ENCODE peak calls at places on chromosomes 1 and 21, in four cellular contexts. G, S, C and T are unnamed samples. For H3K4me1, the result is how much of the 10 kb centered on the place peaks cover.

GRCh38 chr1:91579658-91580228 is 79.1 kb downstream of the CDC7 start:
- DNase-seq in C (no peak), G (peak), S (no peak), T (no peak)

GRCh38 chr21:46159841-46160562 is 4.6 kb upstream of the FTCD start:
- DNase-seq in C (no peak), G (peak), S (no peak), T (no peak)

GRCh38 chr1:63054184-63054583 is 268.2 kb upstream of the FOXD3 start:
- DNase-seq in G (no peak), S (no peak), C (no peak), T (no peak)

GRCh38 chr1:10152709-10153284 is 57.6 kb upstream of the KIF1B start:
- DNase-seq in S (peak), G (no peak), C (peak), T (peak)

GRCh38 chr1:172823534-172823933 is 164.6 kb downstream of the FASLG start:
- DNase-seq in G (no peak), S (no peak), C (no peak), T (no peak)

GRCh38 chr1:37274896-37275631 is 199.3 kb upstream of the ZC3H12A start:
- DNase-seq in S (no peak), G (no peak), C (no peak), T (no peak)

GRCh38 chr1:118918940-118919259 is 69.2 kb downstream of the TBX15 start:
- DNase-seq in C (no peak), S (no peak), G (no peak), T (no peak)

GRCh38 chr1:27527223-27527856 is 37.4 kb upstream of the WASF2 start:
- DNase-seq in C (no peak), G (peak), S (no peak), T (peak)

GRCh38 chr1:218383051-218383450 is 37.9 kb downstream of the TGFB2 start:
- DNase-seq in S (no peak), G (no peak), C (no peak), T (no peak)

DNA sequence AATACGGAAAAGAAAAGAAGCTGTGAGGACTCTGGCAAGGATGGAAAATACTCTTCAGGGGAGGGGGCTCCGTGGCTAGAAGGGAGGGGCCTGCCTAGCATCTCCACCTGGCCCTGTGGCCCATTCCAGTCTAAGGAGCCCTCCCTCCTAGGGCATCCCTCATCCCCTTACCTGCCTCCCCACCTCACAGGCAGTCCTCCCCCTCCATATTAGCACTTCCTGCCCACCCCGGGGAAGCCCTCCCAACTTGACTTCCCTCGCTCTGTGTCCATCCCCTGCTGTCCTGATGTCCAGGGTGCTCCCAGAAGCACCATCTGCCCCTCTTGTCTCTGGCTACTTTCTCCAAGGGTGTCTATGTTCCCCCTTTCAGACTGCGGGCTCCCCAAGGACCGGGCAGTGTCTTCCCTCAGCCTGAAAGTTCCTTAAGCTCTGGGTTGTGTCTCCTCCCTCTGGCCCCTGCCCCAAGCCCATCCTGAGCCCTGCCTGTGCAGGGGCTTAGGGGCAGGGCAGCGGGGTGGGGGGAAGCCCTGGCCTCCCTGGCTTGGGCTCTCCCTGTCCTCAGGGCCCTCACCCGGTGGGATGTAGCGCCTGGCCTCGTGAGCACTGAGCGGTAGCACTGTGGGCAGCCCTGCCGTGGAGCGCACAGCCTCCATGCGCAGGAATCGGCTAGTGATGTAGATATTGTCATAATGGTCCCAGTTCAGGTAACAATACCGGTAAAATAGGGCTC is 3.9 kb downstream of the DCST2 start:
- DNase-seq in G (no peak), S (no peak), C (no peak), T (no peak)
- TF ChIP-seq POLR2AphosphoS5 in G (no peak), S (no peak), C (no peak), T (no peak)

GRCh38 chr1:6593810-6594209 is 8.9 kb downstream of the KLHL21 start:
- DNase-seq in G (no peak), C (no peak), S (no peak), T (no peak)
- H3K4me1 ChIP-seq in G (half or more), C (under half), S (under half), T (under half)

GRCh38 chr1:162688521-162688920 is 56.3 kb downstream of the DDR2 start:
- DNase-seq in S (no peak), C (no peak), G (peak), T (peak)
- TF ChIP-seq POLR2AphosphoS5 in S (no peak), C (no peak), G (peak), T (peak)

GRCh38 chr1:78833491-78833890 is 173.0 kb downstream of the ADGRL4 start:
- DNase-seq in G (no peak), C (peak), S (peak), T (no peak)

GRCh38 chr1:78839704-78840277 is 166.7 kb downstream of the ADGRL4 start:
- DNase-seq in S (peak), C (peak), G (no peak), T (no peak)

GRCh38 chr1:78834201-78834741 is 172.3 kb downstream of the ADGRL4 start:
- DNase-seq in G (no peak), C (no peak), S (no peak), T (no peak)

GRCh38 chr1:78840447-78841251 is 165.9 kb downstream of the ADGRL4 start:
- DNase-seq in C (no peak), S (no peak), G (no peak), T (no peak)

DNA sequence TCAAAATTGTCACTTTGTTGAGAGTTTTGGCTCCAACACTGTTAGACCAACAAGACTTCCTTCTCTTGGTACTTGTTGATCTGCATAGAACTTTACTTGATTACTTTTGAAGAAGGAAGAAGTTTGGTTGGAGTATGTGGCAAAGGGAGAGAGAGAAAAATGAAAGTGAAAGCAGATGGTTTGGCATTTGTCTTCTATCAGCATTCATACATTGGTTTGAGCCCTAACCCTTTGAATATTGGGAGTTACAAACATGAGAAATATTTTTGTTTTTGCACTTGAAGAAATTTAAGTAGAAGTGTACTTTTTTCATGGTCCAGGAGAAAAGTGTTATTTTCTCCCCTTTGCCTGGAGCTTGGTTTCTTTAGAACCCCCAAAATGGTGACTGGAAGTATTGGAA is 169.8 kb downstream of the ADGRL4 start:
- DNase-seq in G (no peak), C (no peak), S (no peak), T (no peak)
- H3K4me1 ChIP-seq in G (under half), C (under half), S (under half), T (under half)

DNA sequence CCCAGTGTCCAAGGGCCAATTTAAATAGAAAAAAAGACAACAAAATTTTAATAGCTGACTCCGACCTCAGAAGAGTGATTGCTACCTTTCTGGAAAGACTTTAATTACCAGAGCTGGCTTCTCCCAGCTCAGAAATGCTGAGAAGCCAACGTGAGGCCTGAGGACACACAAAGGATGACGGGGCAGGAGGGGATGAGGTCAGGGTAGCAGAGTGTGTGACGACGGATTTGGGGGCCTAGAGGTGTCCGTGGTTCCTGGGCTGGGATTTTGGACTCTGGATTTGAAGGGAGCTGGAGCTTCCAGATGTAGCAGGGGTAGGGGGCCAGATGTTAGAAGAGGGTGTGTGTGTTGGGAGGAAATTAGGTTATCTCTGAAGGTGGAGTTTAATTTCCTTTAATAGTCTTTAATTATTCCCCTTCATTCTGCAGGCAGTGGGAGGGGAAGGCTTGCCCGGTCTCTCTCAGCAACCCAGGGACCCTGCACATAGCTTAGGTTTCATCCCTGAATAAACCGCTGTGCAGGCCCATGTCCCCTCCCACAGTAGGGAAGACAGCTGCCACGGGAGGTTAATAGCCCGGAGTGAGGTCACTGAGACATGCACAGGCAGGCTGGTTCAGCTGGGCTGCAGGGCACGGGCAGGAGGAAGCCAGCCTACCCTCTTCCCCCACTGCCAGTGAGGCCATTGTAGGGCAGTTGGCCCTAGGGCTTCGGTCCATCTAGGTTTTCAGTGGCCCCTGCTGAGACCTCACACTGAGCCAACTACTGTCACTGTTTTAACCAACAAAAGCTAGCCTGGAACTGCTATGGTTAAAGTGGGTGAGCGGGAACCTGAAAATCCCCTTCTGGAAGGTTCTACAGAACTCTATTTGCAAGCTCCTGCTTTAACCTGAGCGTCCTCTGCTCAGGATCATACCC is 3.8 kb upstream of the PADI3 start:
- DNase-seq in C (no peak), G (no peak), S (no peak), T (no peak)
- TF ChIP-seq POLR2AphosphoS5 in C (no peak), G (no peak), S (no peak), T (no peak)

GRCh38 chr1:95118019-95118499 is 904 bp downstream of the TLCD4 start:
- DNase-seq in S (no peak), C (no peak), G (no peak), T (peak)
- H3K4me1 ChIP-seq in S (under half), C (under half), G (under half), T (under half)

GRCh38 chr1:223720987-223721591 is 8.8 kb downstream of the CAPN2 start:
- DNase-seq in S (no peak), G (no peak), C (no peak), T (peak)
- TF ChIP-seq POLR2AphosphoS5 in S (no peak), G (no peak), C (no peak), T (peak)

GRCh38 chr1:246580497-246581047 is 14.3 kb downstream of the CNST start:
- DNase-seq in S (no peak), G (no peak), C (no peak), T (peak)
- H3K4me1 ChIP-seq in S (under half), G (half or more), C (under half), T (half or more)

GRCh38 chr1:1260843-1261560 is 12.7 kb downstream of the UBE2J2 start:
- DNase-seq in C (no peak), G (no peak), S (no peak), T (no peak)
- TF ChIP-seq POLR2AphosphoS5 in C (no peak), G (no peak), S (no peak), T (no peak)

GRCh38 chr1:44672956-44673674 is 1.2 kb downstream of the TMEM53 start:
- DNase-seq in G (no peak), C (no peak), S (no peak), T (no peak)

GRCh38 chr1:44672254-44672955 is 1.9 kb downstream of the TMEM53 start:
- DNase-seq in G (no peak), C (no peak), S (no peak), T (no peak)

GRCh38 chr1:44675186-44675585 is 672 bp downstream of the ARMH1 start:
- DNase-seq in S (no peak), G (no peak), C (no peak), T (no peak)

GRCh38 chr1:44674113-44675000 is at the start of the genes ARMH1 and TMEM53:
- DNase-seq in C (peak), G (peak), S (peak), T (peak)

DNA sequence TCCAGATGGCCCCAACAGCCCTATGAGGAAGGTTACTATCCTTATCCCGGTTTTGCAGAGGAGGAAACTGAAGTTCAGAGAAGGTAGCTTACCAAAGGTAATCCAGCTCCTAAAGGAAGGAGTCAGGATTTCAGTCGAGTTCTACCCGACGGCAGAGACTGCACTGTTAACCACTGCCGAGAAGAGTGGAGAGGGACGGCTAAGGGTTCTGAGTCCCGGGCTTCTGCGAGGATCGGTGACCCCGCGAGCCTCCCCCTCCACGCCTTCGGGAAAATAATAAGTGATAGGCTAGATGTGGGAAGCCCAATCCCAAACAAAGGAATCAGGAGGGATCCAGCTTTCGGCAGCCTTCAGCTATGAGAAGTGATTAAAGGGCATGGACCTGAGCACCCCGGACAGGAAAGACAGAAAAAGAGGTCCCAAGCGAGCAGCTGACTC is 587 bp downstream of the TMEM53 start:
- DNase-seq in C (no peak), G (no peak), S (no peak), T (no peak)
- H3K4me1 ChIP-seq in C (under half), G (under half), S (under half), T (under half)